ENCODE peak calls at places on chromosome 14, in four cellular contexts. W is DND-41, P is PC-3, T is NT2/D1. E is an unnamed sample.

GRCh38 chr14:101072531-101072930 is 169.0 kb upstream of the RTL1 start:
- DNase-seq in P (peak), T (no peak), W (peak), E (no peak)

GRCh38 chr14:79842270-79842669 is 369.0 kb downstream of the DIO2 start:
- DNase-seq in W (no peak), T (no peak), P (peak), E (no peak)

GRCh38 chr14:101313268-101313667 is 248.0 kb upstream of the DIO3 start:
- DNase-seq in W (no peak), T (no peak), P (no peak), E (no peak)

GRCh38 chr14:29370024-29370423 is 557.6 kb downstream of the PRKD1 start:
- DNase-seq in P (peak), T (no peak), W (no peak), E (no peak)

GRCh38 chr14:105864651-105865265 is 338.4 kb downstream of the TMEM121 start:
- DNase-seq in W (no peak), T (no peak), P (no peak), E (no peak)

GRCh38 chr14:101362529-101363260 is 198.6 kb upstream of the DIO3 start:
- DNase-seq in W (no peak), T (no peak), P (no peak), E (no peak)

GRCh38 chr14:44448816-44449411 is 58.2 kb downstream of the FSCB start:
- DNase-seq in T (no peak), W (no peak), P (no peak), E (no peak)

GRCh38 chr14:105503918-105504692 is 13.1 kb downstream of the TEDC1 start:
- DNase-seq in P (no peak), T (no peak), W (no peak), E (no peak)

GRCh38 chr14:77151918-77152588 is 10.5 kb upstream of the ZDHHC22 start:
- DNase-seq in P (peak), T (no peak), W (no peak), E (peak)

GRCh38 chr14:66401447-66402095 is 84.6 kb upstream of the CCDC196 start:
- DNase-seq in W (no peak), T (no peak), P (peak), E (peak)

GRCh38 chr14:95884377-95884776 is 7.7 kb downstream of the TUNAR start:
- DNase-seq in W (no peak), P (no peak), T (no peak), E (no peak)

GRCh38 chr14:52026921-52027320 is 37.6 kb downstream of the RTRAF start:
- DNase-seq in P (no peak), W (no peak), T (no peak), E (no peak)

GRCh38 chr14:37595809-37596595 is 573 bp downstream of the TTC6 start:
- DNase-seq in P (peak), T (no peak), W (no peak), E (peak)

GRCh38 chr14:95320076-95320895 is 578 bp upstream of the CLMN start:
- DNase-seq in W (no peak), T (no peak), P (no peak), E (no peak)

GRCh38 chr14:79585845-79586244 is 625.5 kb downstream of the DIO2 start:
- DNase-seq in T (no peak), P (peak), W (no peak), E (no peak)

GRCh38 chr14:26621807-26622560 is 24.2 kb upstream of the NOVA1 start:
- DNase-seq in P (no peak), T (no peak), W (no peak), E (no peak)

GRCh38 chr14:27528328-27528727 is 930.5 kb upstream of the NOVA1 start:
- DNase-seq in T (no peak), W (no peak), P (peak), E (peak)

GRCh38 chr14:38278035-38278434 is 22.1 kb upstream of the CLEC14A start:
- DNase-seq in W (no peak), T (no peak), P (peak), E (no peak)

GRCh38 chr14:29650554-29651269 is 276.9 kb downstream of the PRKD1 start:
- DNase-seq in P (no peak), W (no peak), T (no peak), E (no peak)

GRCh38 chr14:80981673-80982072 is 26.3 kb downstream of the TSHR start:
- DNase-seq in P (no peak), T (no peak), W (no peak), E (no peak)

GRCh38 chr14:95101736-95102677 is 55.3 kb downstream of the DICER1 start:
- DNase-seq in W (no peak), T (no peak), P (no peak), E (no peak)

GRCh38 chr14:81519200-81519998 is 14.3 kb downstream of the SEL1L start:
- DNase-seq in T (no peak), P (no peak), W (peak), E (no peak)

GRCh38 chr14:102451064-102451352 is 58.6 kb downstream of the ANKRD9 start:
- DNase-seq in P (no peak), W (no peak), T (no peak), E (no peak)

GRCh38 chr14:104320611-104321086 is 182.3 kb downstream of the KIF26A start:
- DNase-seq in T (no peak), W (no peak), P (no peak), E (no peak)

GRCh38 chr14:54226103-54226502 is 170.7 kb upstream of the CDKN3 start:
- DNase-seq in W (no peak), T (no peak), P (no peak), E (no peak)

GRCh38 chr14:89844508-89844907 is 110.0 kb downstream of the EFCAB11 start:
- DNase-seq in T (no peak), W (no peak), P (no peak), E (no peak)
- H3K9ac ChIP-seq in T (no peak), W (no peak), P (no peak), E (no peak)

GRCh38 chr14:22483863-22484593 is 105.0 kb downstream of the DAD1 start:
- DNase-seq in W (no peak), T (no peak), P (no peak), E (peak)

GRCh38 chr14:22484638-22485037 is 104.4 kb downstream of the DAD1 start:
- DNase-seq in P (no peak), W (no peak), T (no peak), E (no peak)

GRCh38 chr14:22482085-22482694 is 106.8 kb downstream of the DAD1 start:
- DNase-seq in T (no peak), W (no peak), P (no peak), E (no peak)

GRCh38 chr14:22481546-22481945 is 107.5 kb downstream of the DAD1 start:
- DNase-seq in W (no peak), T (no peak), P (no peak), E (no peak)

DNA sequence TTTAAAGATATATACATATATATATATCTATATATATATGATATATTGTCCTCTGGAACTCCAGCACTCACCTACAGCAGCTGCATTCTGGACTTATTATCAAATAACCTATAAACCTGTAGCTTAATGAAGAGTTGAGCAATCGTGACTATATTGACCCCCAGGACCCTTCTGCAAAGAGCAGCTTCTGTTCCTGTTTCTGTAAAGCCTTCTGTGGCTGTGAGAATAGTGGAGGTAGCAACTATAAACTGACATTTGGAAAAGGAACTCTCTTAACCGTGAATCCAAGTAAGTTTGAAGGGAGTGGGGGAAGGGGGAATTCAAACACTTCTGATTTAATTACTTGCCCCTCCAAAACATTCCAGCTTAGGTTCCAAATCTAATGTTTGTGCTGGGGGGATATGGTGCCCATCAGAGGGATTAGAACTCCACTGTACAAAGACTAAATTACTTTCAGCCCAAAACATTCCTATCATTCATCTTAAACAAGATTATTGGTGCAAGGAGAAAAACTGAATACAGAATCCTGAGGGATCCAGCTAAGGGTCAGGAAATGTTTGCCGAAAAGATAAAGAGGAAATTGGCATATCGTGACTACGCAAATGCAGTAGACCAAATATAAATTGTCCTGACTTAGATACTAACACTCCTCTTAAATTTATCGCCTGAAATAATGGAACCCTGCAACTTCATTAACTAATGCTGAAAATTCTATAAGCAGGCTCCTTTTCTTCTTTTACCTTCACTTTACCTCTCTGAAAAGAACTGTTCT is 106.1 kb downstream of the DAD1 start:
- DNase-seq in P (no peak), W (no peak), T (no peak), E (no peak)
- H3K9ac ChIP-seq in P (no peak), W (no peak), T (no peak), E (no peak)

GRCh38 chr14:93954900-93955891 is 21.2 kb downstream of the ASB2 start:
- DNase-seq in T (no peak), W (peak), P (no peak), E (no peak)

GRCh38 chr14:93956082-93956481 is 20.3 kb downstream of the ASB2 start:
- DNase-seq in T (no peak), P (no peak), W (no peak), E (no peak)

GRCh38 chr14:93953263-93953662 is 23.1 kb downstream of the ASB2 start:
- DNase-seq in P (no peak), W (no peak), T (no peak), E (no peak)

GRCh38 chr14:93953739-93954515 is 22.4 kb downstream of the ASB2 start:
- DNase-seq in T (no peak), P (no peak), W (no peak), E (no peak)

DNA sequence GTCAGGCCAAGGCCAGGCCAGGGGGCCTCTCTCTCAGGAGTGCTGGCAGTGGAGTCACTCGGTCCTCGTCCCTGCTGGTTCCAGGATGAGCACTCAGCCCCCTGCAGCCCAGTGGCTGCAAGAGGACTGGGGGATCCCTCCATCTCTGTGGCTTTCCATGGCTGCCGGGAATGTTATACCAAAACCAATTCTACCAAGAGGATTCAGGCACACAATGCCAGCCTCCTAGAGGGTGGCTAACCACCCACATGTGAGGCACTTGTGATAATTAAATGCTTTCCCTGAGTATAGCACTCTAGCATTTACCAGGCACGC is 21.9 kb downstream of the ASB2 start:
- DNase-seq in W (no peak), P (no peak), T (no peak), E (no peak)
- H3K9ac ChIP-seq in W (no peak), P (no peak), T (no peak), E (no peak)

DNA sequence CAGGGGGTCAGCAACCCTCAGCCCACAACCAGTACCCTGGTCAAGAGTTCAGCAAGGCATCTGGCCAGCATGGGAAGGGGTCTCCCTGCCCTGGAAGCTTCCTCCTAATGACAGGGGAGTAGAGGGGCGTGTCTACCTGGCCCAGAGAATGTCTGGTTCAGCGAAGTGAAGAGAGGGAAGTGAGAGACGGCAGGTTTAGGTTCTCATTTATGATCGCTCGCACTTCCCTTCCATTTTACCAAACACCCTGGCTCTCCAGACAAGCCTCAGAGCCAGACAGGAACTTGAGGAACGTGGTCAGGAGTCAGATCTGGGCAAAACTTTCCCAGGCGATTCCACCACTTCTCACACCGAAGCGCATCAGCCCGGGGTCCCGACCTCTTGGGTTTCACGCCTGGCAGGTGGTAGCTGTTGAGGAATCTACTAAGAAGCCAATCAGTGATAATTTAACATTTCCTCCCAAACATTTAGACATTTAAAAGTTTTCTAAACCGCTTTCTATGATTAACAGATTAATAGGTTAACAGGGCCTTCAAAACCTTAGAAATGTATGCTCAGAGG is 21.3 kb downstream of the ACTN1 start:
- DNase-seq in W (no peak), P (no peak), T (no peak), E (no peak)
- H3K9ac ChIP-seq in W (no peak), P (no peak), T (no peak), E (no peak)